ENCODE peak calls at places on chromosome 20, in four cellular contexts. C is PC-3, R is left ventricle myocardium inferior, O is PC-9. A is an unnamed sample.

GRCh38 chr20:23159256-23159922 is 73.3 kb upstream of the CD93 start:
- DNase-seq in C (no peak), R (no peak), O (no peak), A (no peak)

GRCh38 chr20:54207743-54208491 is at the start of gene PFDN4:
- DNase-seq in C (peak), R (peak), O (peak), A (peak)

GRCh38 chr20:2101057-2101934 is at the start of gene STK35:
- DNase-seq in C (peak), R (no peak), O (peak), A (peak)

GRCh38 chr20:44111712-44112335 is 75.2 kb downstream of the JPH2 start:
- DNase-seq in C (peak), R (no peak), O (no peak), A (peak)

GRCh38 chr20:326645-327031 is 1.3 kb downstream of the SOX12 start:
- DNase-seq in C (peak), R (peak), O (no peak), A (no peak)

GRCh38 chr20:90651-91050 is 3.2 kb downstream of the DEFB125 start:
- DNase-seq in C (peak), R (no peak), O (no peak), A (peak)

GRCh38 chr20:48723308-48724264 is 104.2 kb downstream of the PREX1 start:
- DNase-seq in C (no peak), R (no peak), O (no peak), A (no peak)

GRCh38 chr20:60138263-60139127 is 180.3 kb downstream of the CDH26 start:
- DNase-seq in C (no peak), R (peak), O (no peak), A (peak)

GRCh38 chr20:54268941-54269340 is 61.1 kb downstream of the PFDN4 start:
- DNase-seq in C (no peak), R (no peak), O (peak), A (no peak)

GRCh38 chr20:44993343-44993742 is 27.0 kb downstream of the STK4 start:
- DNase-seq in C (peak), R (no peak), O (no peak), A (peak)

GRCh38 chr20:5309971-5310370 is 6.8 kb downstream of the PROKR2 start:
- DNase-seq in C (peak), R (no peak), O (no peak), A (no peak)

GRCh38 chr20:34022154-34022842 is 28.6 kb downstream of the RALY start:
- DNase-seq in C (peak), R (no peak), O (no peak), A (peak)

GRCh38 chr20:63046841-63047240 is 40.1 kb upstream of the BHLHE23 start:
- DNase-seq in C (no peak), R (no peak), O (no peak), A (no peak)

GRCh38 chr20:53534037-53534436 is 59.6 kb downstream of the ZNF217 start:
- DNase-seq in C (no peak), R (no peak), O (no peak), A (no peak)

GRCh38 chr20:34037767-34038166 is 44.1 kb downstream of the RALY start:
- DNase-seq in C (no peak), R (peak), O (no peak), A (no peak)

GRCh38 chr20:44496976-44497375 is 21.3 kb downstream of the TTPAL start:
- DNase-seq in C (peak), R (no peak), O (peak), A (peak)

GRCh38 chr20:50014570-50015562 is 32.1 kb downstream of the SNAI1 start:
- DNase-seq in C (no peak), R (no peak), O (no peak), A (no peak)

GRCh38 chr20:61350500-61351250 is 98.6 kb downstream of the CDH4 start:
- DNase-seq in C (no peak), R (no peak), O (no peak), A (no peak)

GRCh38 chr20:13868331-13868730 is 83.5 kb downstream of the NDUFAF5 start:
- DNase-seq in C (no peak), R (no peak), O (no peak), A (no peak)

GRCh38 chr20:61030130-61030529 is 221.9 kb upstream of the CDH4 start:
- DNase-seq in C (no peak), R (no peak), O (no peak), A (no peak)

GRCh38 chr20:51338692-51339440 is 203.7 kb downstream of the NFATC2 start:
- DNase-seq in C (peak), R (no peak), O (no peak), A (peak)

GRCh38 chr20:14336667-14337066 is 745 bp downstream of the FLRT3 start:
- DNase-seq in C (peak), R (no peak), O (no peak), A (peak)

GRCh38 chr20:47506850-47507249 is 5.2 kb downstream of the NCOA3 start:
- DNase-seq in C (no peak), R (no peak), O (no peak), A (no peak)

GRCh38 chr20:20267685-20268429 is 100.0 kb upstream of the INSM1 start:
- DNase-seq in C (no peak), R (no peak), O (no peak), A (no peak)

GRCh38 chr20:38172344-38172743 is 7.3 kb upstream of the TGM2 start:
- DNase-seq in C (peak), R (no peak), O (no peak), A (no peak)
- TF ChIP-seq CTCF in C (peak), R (peak), O (peak), A (no peak)

GRCh38 chr20:10179574-10180298 is 38.9 kb upstream of the SNAP25 start:
- DNase-seq in C (peak), R (no peak), O (no peak), A (no peak)

GRCh38 chr20:10172998-10173655 is 45.5 kb upstream of the SNAP25 start:
- DNase-seq in C (no peak), R (no peak), O (no peak), A (no peak)

GRCh38 chr20:10177326-10177725 is 41.3 kb upstream of the SNAP25 start:
- DNase-seq in C (no peak), R (no peak), O (no peak), A (no peak)

GRCh38 chr20:10178091-10178490 is 40.5 kb upstream of the SNAP25 start:
- DNase-seq in C (no peak), R (no peak), O (no peak), A (no peak)

DNA sequence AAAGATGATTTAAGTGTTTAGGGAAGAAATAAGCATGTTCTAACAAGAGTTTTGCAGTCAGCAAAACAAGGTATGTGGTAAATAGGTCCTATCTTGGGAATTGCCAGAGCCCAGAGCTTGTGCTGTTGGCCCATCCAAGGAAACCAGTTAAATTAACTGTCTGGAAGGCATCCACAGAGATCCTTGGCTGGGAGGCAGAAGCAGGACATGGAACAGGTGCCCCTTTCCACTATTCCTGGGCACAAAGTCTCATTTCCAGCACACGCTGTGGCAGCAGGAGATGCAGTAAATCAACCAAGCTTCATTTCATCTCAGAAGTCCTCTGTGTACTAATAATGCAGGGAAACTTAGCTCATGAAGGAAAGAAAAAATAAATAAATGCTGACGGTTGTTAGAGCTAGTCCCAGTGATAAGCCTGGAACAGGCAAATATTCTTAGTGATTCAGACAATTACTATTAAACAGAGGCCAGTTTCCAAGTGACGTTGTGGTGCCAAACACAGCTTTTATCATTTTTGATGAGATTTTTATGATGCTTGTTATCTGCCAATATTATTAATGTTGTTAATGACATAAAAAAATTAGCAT is 39.8 kb upstream of the SNAP25 start:
- DNase-seq in C (no peak), R (no peak), O (no peak), A (no peak)
- H3K27ac ChIP-seq in C (no peak), R (no peak), O (no peak), A (no peak)

GRCh38 chr20:37411408-37412306 is 65.7 kb downstream of the SRC start:
- DNase-seq in C (no peak), R (no peak), O (no peak), A (no peak)
- TF ChIP-seq CTCF in C (no peak), R (no peak), O (no peak), A (no peak)

GRCh38 chr20:32004963-32005362 is 5.3 kb upstream of the CCM2L start:
- DNase-seq in C (peak), R (no peak), O (peak), A (peak)

GRCh38 chr20:32007787-32008616 is 2.2 kb upstream of the CCM2L start:
- DNase-seq in C (no peak), R (peak), O (no peak), A (no peak)

GRCh38 chr20:32009564-32009963 is 674 bp upstream of the CCM2L start:
- DNase-seq in C (no peak), R (no peak), O (no peak), A (no peak)

GRCh38 chr20:32006053-32006452 is 4.2 kb upstream of the CCM2L start:
- DNase-seq in C (no peak), R (no peak), O (no peak), A (no peak)

GRCh38 chr20:32006841-32007786 is 3.1 kb upstream of the CCM2L start:
- DNase-seq in C (no peak), R (no peak), O (no peak), A (no peak)
- H3K27ac ChIP-seq in C (no peak), R (peak), O (no peak), A (no peak)

GRCh38 chr20:15930324-15931305 is 642.6 kb downstream of the KIF16B start:
- DNase-seq in C (peak), R (no peak), O (peak), A (peak)
- TF ChIP-seq CTCF in C (peak), R (peak), O (peak), A (peak)

GRCh38 chr20:58111340-58112016 is 117.0 kb downstream of the ANKRD60 start:
- DNase-seq in C (no peak), R (no peak), O (no peak), A (no peak)
- H3K27ac ChIP-seq in C (peak), R (peak), O (peak), A (peak)